ENCODE peak calls at places on chromosomes 4 and X, in seven cellular contexts. One of them, this sample, is unnamed.
A peak's percentile ranks its signal among the peaks of the same experiment; 100 is the strongest.

GRCh38 chrX:4994855-4995254 is 1233.8 kb downstream of the NLGN4X start:
- DNase-seq in colonic mucosa: no peak
- DNase-seq in WTC11: no peak
- DNase-seq in left ventricle myocardium inferior: no peak
- DNase-seq in HepG2: no peak
- DNase-seq in tibial artery: no peak
- DNase-seq in neural crest cell: no peak
- DNase-seq in this sample: no peak

GRCh38 chr4:180052629-180053028 is 2190.6 kb upstream of the TENM3 start:
- DNase-seq in colonic mucosa: peak; percentile 20
- DNase-seq in WTC11: no peak
- DNase-seq in left ventricle myocardium inferior: no peak
- DNase-seq in tibial artery: no peak
- DNase-seq in neural crest cell: no peak
- DNase-seq in HepG2: no peak
- DNase-seq in this sample: no peak

GRCh38 chr4:39232100-39232499 is 49.8 kb downstream of the WDR19 start:
- DNase-seq in left ventricle myocardium inferior: no peak
- DNase-seq in tibial artery: no peak
- DNase-seq in WTC11: no peak
- DNase-seq in colonic mucosa: no peak
- DNase-seq in neural crest cell: no peak
- DNase-seq in HepG2: no peak
- DNase-seq in this sample: no peak

GRCh38 chrX:134396174-134396573 is 63.8 kb upstream of the HPRT1 start:
- DNase-seq in tibial artery: no peak
- DNase-seq in left ventricle myocardium inferior: no peak
- DNase-seq in neural crest cell: no peak
- DNase-seq in colonic mucosa: no peak
- DNase-seq in HepG2: no peak
- DNase-seq in WTC11: no peak
- DNase-seq in this sample: no peak

GRCh38 chrX:136147966-136148365 is 633 bp downstream of the FHL1 start:
- DNase-seq in HepG2: no peak
- DNase-seq in tibial artery: no peak
- DNase-seq in WTC11: peak; percentile 16
- DNase-seq in left ventricle myocardium inferior: no peak
- DNase-seq in neural crest cell: no peak
- DNase-seq in colonic mucosa: no peak
- DNase-seq in this sample: no peak

GRCh38 chr4:90120815-90121214 is 6.4 kb upstream of the CCSER1 start:
- DNase-seq in colonic mucosa: no peak
- DNase-seq in neural crest cell: no peak
- DNase-seq in left ventricle myocardium inferior: no peak
- DNase-seq in HepG2: no peak
- DNase-seq in WTC11: no peak
- DNase-seq in tibial artery: no peak
- DNase-seq in this sample: no peak

GRCh38 chr4:65789850-65790249 is 119.6 kb upstream of the EPHA5 start:
- DNase-seq in left ventricle myocardium inferior: no peak
- DNase-seq in colonic mucosa: no peak
- DNase-seq in HepG2: no peak
- DNase-seq in neural crest cell: no peak
- DNase-seq in tibial artery: no peak
- DNase-seq in WTC11: no peak
- DNase-seq in this sample: no peak

GRCh38 chrX:132750312-132751042 is 208.0 kb downstream of the HS6ST2 start:
- DNase-seq in left ventricle myocardium inferior: no peak
- DNase-seq in neural crest cell: no peak
- DNase-seq in colonic mucosa: no peak
- DNase-seq in WTC11: no peak
- DNase-seq in tibial artery: no peak
- DNase-seq in HepG2: no peak
- DNase-seq in this sample: no peak

GRCh38 chrX:119015407-119016242 is 41.2 kb downstream of the LONRF3 start:
- DNase-seq in neural crest cell: no peak
- DNase-seq in tibial artery: peak; percentile 53
- DNase-seq in HepG2: no peak
- DNase-seq in left ventricle myocardium inferior: peak; percentile 49
- DNase-seq in WTC11: no peak
- DNase-seq in colonic mucosa: no peak
- DNase-seq in this sample: peak; percentile 31

GRCh38 chr4:61428950-61429349 is 228.8 kb downstream of the ADGRL3 start:
- DNase-seq in tibial artery: no peak
- DNase-seq in HepG2: no peak
- DNase-seq in left ventricle myocardium inferior: no peak
- DNase-seq in neural crest cell: no peak
- DNase-seq in colonic mucosa: no peak
- DNase-seq in WTC11: no peak
- DNase-seq in this sample: no peak

GRCh38 chr4:2935762-2936743 is 27.2 kb downstream of the NOP14 start:
- DNase-seq in WTC11: no peak
- DNase-seq in HepG2: no peak
- DNase-seq in neural crest cell: no peak
- DNase-seq in colonic mucosa: no peak
- DNase-seq in tibial artery: peak; percentile 18
- DNase-seq in left ventricle myocardium inferior: peak; percentile 13
- DNase-seq in this sample: no peak

GRCh38 chr4:4396628-4397440 is 9.9 kb downstream of the NSG1 start:
- DNase-seq in neural crest cell: no peak
- DNase-seq in left ventricle myocardium inferior: no peak
- DNase-seq in HepG2: no peak
- DNase-seq in WTC11: no peak
- DNase-seq in tibial artery: no peak
- DNase-seq in colonic mucosa: no peak
- DNase-seq in this sample: no peak

GRCh38 chr4:157907224-157907623 is 265.6 kb downstream of the GASK1B start:
- DNase-seq in WTC11: no peak
- DNase-seq in colonic mucosa: no peak
- DNase-seq in left ventricle myocardium inferior: no peak
- DNase-seq in HepG2: no peak
- DNase-seq in neural crest cell: no peak
- DNase-seq in tibial artery: no peak
- DNase-seq in this sample: no peak

GRCh38 chr4:88814043-88814617 is 116.5 kb upstream of the NAP1L5 start:
- DNase-seq in left ventricle myocardium inferior: no peak
- DNase-seq in HepG2: no peak
- DNase-seq in neural crest cell: no peak
- DNase-seq in WTC11: peak; percentile 22
- DNase-seq in tibial artery: no peak
- DNase-seq in colonic mucosa: no peak
- DNase-seq in this sample: no peak

GRCh38 chr4:61984260-61984909 is 784.3 kb downstream of the ADGRL3 start:
- DNase-seq in tibial artery: no peak
- DNase-seq in HepG2: no peak
- DNase-seq in colonic mucosa: no peak
- DNase-seq in left ventricle myocardium inferior: no peak
- DNase-seq in WTC11: peak; percentile 31
- DNase-seq in neural crest cell: no peak
- DNase-seq in this sample: no peak

GRCh38 chr4:20370284-20370683 is 118.6 kb downstream of the SLIT2 start:
- DNase-seq in colonic mucosa: no peak
- DNase-seq in HepG2: no peak
- DNase-seq in WTC11: no peak
- DNase-seq in left ventricle myocardium inferior: no peak
- DNase-seq in tibial artery: no peak
- DNase-seq in neural crest cell: no peak
- DNase-seq in this sample: no peak

GRCh38 chr4:95155759-95156451 is 392.9 kb downstream of the UNC5C start:
- DNase-seq in left ventricle myocardium inferior: no peak
- DNase-seq in HepG2: peak; percentile 13
- DNase-seq in colonic mucosa: no peak
- DNase-seq in neural crest cell: no peak
- DNase-seq in tibial artery: no peak
- DNase-seq in WTC11: no peak
- DNase-seq in this sample: peak; percentile 24

GRCh38 chr4:11954093-11954492 is 525.4 kb upstream of the HS3ST1 start:
- DNase-seq in colonic mucosa: peak; percentile 23
- DNase-seq in WTC11: no peak
- DNase-seq in left ventricle myocardium inferior: no peak
- DNase-seq in tibial artery: no peak
- DNase-seq in HepG2: no peak
- DNase-seq in neural crest cell: no peak
- DNase-seq in this sample: no peak

GRCh38 chrX:16573781-16574180 is 76.2 kb upstream of the S100G start:
- DNase-seq in HepG2: no peak
- DNase-seq in tibial artery: no peak
- DNase-seq in WTC11: no peak
- DNase-seq in colonic mucosa: no peak
- DNase-seq in left ventricle myocardium inferior: no peak
- DNase-seq in neural crest cell: no peak
- DNase-seq in this sample: no peak

GRCh38 chr4:1396806-1397455 is 9.3 kb downstream of the NKX1-1 start:
- DNase-seq in tibial artery: peak; percentile 8
- DNase-seq in neural crest cell: no peak
- DNase-seq in colonic mucosa: no peak
- DNase-seq in left ventricle myocardium inferior: no peak
- DNase-seq in WTC11: no peak
- DNase-seq in HepG2: no peak
- DNase-seq in this sample: no peak

GRCh38 chrX:3159995-3160715 is 118.9 kb downstream of the ARSF start:
- DNase-seq in neural crest cell: no peak
- DNase-seq in tibial artery: no peak
- DNase-seq in colonic mucosa: no peak
- DNase-seq in left ventricle myocardium inferior: no peak
- DNase-seq in HepG2: no peak
- DNase-seq in WTC11: no peak
- DNase-seq in this sample: no peak

GRCh38 chrX:65745992-65746391 is 78.5 kb downstream of the MSN start:
- DNase-seq in tibial artery: no peak
- DNase-seq in HepG2: no peak
- DNase-seq in neural crest cell: no peak
- DNase-seq in left ventricle myocardium inferior: no peak
- DNase-seq in WTC11: no peak
- DNase-seq in colonic mucosa: no peak
- DNase-seq in this sample: no peak

GRCh38 chrX:40090050-40090804 is 7.5 kb downstream of the BCOR start:
- DNase-seq in WTC11: no peak
- DNase-seq in tibial artery: no peak
- DNase-seq in HepG2: no peak
- DNase-seq in left ventricle myocardium inferior: peak; percentile 35
- DNase-seq in neural crest cell: no peak
- DNase-seq in colonic mucosa: no peak
- DNase-seq in this sample: no peak

GRCh38 chrX:54427837-54428424 is 12.3 kb upstream of the TSR2 start:
- DNase-seq in tibial artery: no peak
- DNase-seq in HepG2: no peak
- DNase-seq in left ventricle myocardium inferior: no peak
- DNase-seq in colonic mucosa: no peak
- DNase-seq in neural crest cell: no peak
- DNase-seq in WTC11: no peak
- DNase-seq in this sample: no peak

DNA sequence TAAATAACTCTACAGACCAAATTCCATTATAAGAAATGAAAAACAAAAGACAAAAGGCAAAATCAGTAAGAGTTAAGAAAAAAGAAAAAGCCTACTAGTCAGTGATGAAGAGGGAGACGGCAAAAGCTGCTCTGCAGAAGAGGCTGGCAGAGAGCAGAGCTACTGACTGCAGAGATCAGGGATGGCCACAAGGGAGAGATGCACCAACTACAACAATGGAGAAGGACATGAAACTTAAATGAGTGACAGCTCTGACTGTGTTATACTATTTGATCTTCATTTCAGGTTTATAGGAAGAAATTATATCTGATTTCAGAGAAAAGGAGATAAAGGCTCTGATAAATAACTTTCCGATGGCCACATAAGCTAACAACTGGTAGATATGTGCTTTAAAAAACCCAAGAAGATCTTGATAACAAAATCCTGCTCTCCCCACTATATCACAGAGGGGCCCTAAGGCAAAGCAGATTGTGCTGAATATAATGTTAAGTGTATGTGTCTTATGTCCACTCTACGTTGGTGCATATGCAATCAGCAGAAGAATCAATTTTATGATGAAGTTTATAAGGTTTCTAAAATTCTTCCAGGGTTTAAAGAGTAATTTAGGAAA is 58.4 kb upstream of the COX18 start:
- DNase-seq in neural crest cell: no peak
- DNase-seq in colonic mucosa: no peak
- DNase-seq in WTC11: peak; percentile 10
- DNase-seq in left ventricle myocardium inferior: no peak
- DNase-seq in tibial artery: no peak
- DNase-seq in HepG2: peak; percentile 9
- DNase-seq in this sample: peak; percentile 10
- TF ChIP-seq CTCF in neural crest cell: peak; percentile 54
- TF ChIP-seq CTCF in colonic mucosa: peak; percentile 13
- TF ChIP-seq CTCF in WTC11: no peak
- TF ChIP-seq CTCF in left ventricle myocardium inferior: peak; percentile 52
- TF ChIP-seq CTCF in tibial artery: peak; percentile 23
- TF ChIP-seq CTCF in HepG2: no peak
- TF ChIP-seq CTCF in this sample: peak; percentile 29

DNA sequence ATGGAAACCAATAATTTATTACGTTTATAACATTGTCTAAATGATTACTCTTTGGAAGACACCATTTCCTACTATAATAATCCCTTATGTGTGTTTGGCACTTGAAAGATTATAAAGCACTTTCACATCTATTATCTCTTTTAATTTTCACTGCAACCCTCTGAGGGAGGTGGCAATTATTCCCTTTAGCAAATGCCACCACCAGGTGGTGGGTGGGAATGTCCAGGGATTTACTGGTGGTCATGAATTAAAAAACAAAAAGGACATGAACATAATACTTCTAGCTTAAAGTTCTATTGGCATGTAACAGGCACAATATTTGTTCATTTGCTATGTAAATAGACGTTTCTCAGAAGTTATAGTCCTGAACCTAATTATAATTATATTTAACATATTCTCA is 1.2 kb upstream of the MGARP start:
- DNase-seq in neural crest cell: no peak
- DNase-seq in colonic mucosa: no peak
- DNase-seq in tibial artery: no peak
- DNase-seq in left ventricle myocardium inferior: no peak
- DNase-seq in WTC11: no peak
- DNase-seq in HepG2: no peak
- DNase-seq in this sample: no peak
- TF ChIP-seq CTCF in neural crest cell: peak; percentile 46
- TF ChIP-seq CTCF in colonic mucosa: no peak
- TF ChIP-seq CTCF in tibial artery: no peak
- TF ChIP-seq CTCF in left ventricle myocardium inferior: no peak
- TF ChIP-seq CTCF in WTC11: no peak
- TF ChIP-seq CTCF in HepG2: peak; percentile 29
- TF ChIP-seq CTCF in this sample: no peak

GRCh38 chr4:6474053-6474568 is 1.7 kb upstream of the PPP2R2C start:
- DNase-seq in WTC11: peak; percentile 54
- DNase-seq in HepG2: peak; percentile 12
- DNase-seq in neural crest cell: no peak
- DNase-seq in colonic mucosa: peak; percentile 15
- DNase-seq in tibial artery: no peak
- DNase-seq in left ventricle myocardium inferior: no peak
- DNase-seq in this sample: no peak
- TF ChIP-seq CTCF in WTC11: peak; percentile 28
- TF ChIP-seq CTCF in HepG2: peak; percentile 53
- TF ChIP-seq CTCF in neural crest cell: peak; percentile 49
- TF ChIP-seq CTCF in colonic mucosa: no peak
- TF ChIP-seq CTCF in tibial artery: no peak
- TF ChIP-seq CTCF in left ventricle myocardium inferior: peak; percentile 22
- TF ChIP-seq CTCF in this sample: peak; percentile 35

DNA sequence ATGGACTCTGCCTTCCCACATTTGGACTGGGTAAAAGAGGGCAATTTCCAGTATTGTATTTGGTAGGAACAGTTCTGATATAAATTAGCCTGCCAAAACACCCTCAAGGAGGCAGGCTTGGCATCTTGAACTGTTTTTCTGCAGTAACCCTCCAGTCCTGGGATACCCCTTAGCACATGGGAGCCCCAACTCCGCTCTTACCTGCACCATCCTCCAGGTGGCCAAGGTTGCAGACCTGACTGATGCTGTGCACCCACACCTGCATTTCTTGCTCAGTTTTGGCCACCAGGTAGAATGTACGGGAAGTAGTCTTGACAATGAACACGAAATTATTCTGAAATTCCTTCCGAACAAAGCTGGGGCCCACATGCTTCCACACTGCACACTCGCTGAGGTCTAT is 35.1 kb downstream of the GAB3 start:
- DNase-seq in HepG2: no peak
- DNase-seq in left ventricle myocardium inferior: no peak
- DNase-seq in WTC11: peak; percentile 17
- DNase-seq in neural crest cell: no peak
- DNase-seq in colonic mucosa: no peak
- DNase-seq in tibial artery: no peak
- DNase-seq in this sample: no peak
- TF ChIP-seq CTCF in HepG2: no peak
- TF ChIP-seq CTCF in left ventricle myocardium inferior: no peak
- TF ChIP-seq CTCF in WTC11: no peak
- TF ChIP-seq CTCF in neural crest cell: no peak
- TF ChIP-seq CTCF in colonic mucosa: no peak
- TF ChIP-seq CTCF in tibial artery: no peak
- TF ChIP-seq CTCF in this sample: no peak

This sample was measured in GM13977.